ENCODE peak calls at places on chromosomes 1 and 21, in ten cellular contexts. One of them, this sample, is unnamed.
A peak's percentile ranks its signal among the peaks of the same experiment; 100 is the strongest.

GRCh38 chr1:227234998-227235405 is 83.3 kb downstream of the CDC42BPA start:
- DNase-seq in OCI-LY7: peak; percentile 53
- DNase-seq in cardiac muscle cell: peak; percentile 48
- DNase-seq in tibial artery: no peak
- DNase-seq in mammary epithelial cell: peak; percentile 51
- DNase-seq in pancreas: no peak
- DNase-seq in PC-9: peak; percentile 58
- DNase-seq in kidney epithelial cell: peak; percentile 26
- DNase-seq in prostate gland: peak; percentile 6
- DNase-seq in fibroblast of mammary gland: peak; percentile 76
- DNase-seq in this sample: peak; percentile 11

GRCh38 chr1:30133414-30134055 is 589.9 kb downstream of the MATN1 start:
- DNase-seq in OCI-LY7: no peak
- DNase-seq in cardiac muscle cell: no peak
- DNase-seq in tibial artery: no peak
- DNase-seq in mammary epithelial cell: no peak
- DNase-seq in pancreas: no peak
- DNase-seq in PC-9: no peak
- DNase-seq in kidney epithelial cell: no peak
- DNase-seq in prostate gland: no peak
- DNase-seq in fibroblast of mammary gland: no peak
- DNase-seq in this sample: no peak

GRCh38 chr1:9263276-9263855 is 28.8 kb downstream of the H6PD start:
- DNase-seq in OCI-LY7: no peak
- DNase-seq in cardiac muscle cell: no peak
- DNase-seq in tibial artery: no peak
- DNase-seq in mammary epithelial cell: no peak
- DNase-seq in pancreas: no peak
- DNase-seq in PC-9: no peak
- DNase-seq in kidney epithelial cell: no peak
- DNase-seq in prostate gland: no peak
- DNase-seq in fibroblast of mammary gland: no peak
- DNase-seq in this sample: no peak

GRCh38 chr1:51215169-51215568 is 20.9 kb upstream of the RNF11 start:
- DNase-seq in OCI-LY7: no peak
- DNase-seq in cardiac muscle cell: no peak
- DNase-seq in tibial artery: no peak
- DNase-seq in mammary epithelial cell: peak; percentile 68
- DNase-seq in pancreas: no peak
- DNase-seq in PC-9: peak; percentile 86
- DNase-seq in kidney epithelial cell: no peak
- DNase-seq in prostate gland: no peak
- DNase-seq in fibroblast of mammary gland: no peak
- DNase-seq in this sample: no peak

GRCh38 chr1:172326171-172326570 is 94.3 kb upstream of the C1orf105 start:
- DNase-seq in OCI-LY7: no peak
- DNase-seq in cardiac muscle cell: no peak
- DNase-seq in tibial artery: no peak
- DNase-seq in mammary epithelial cell: no peak
- DNase-seq in pancreas: no peak
- DNase-seq in PC-9: no peak
- DNase-seq in kidney epithelial cell: no peak
- DNase-seq in prostate gland: no peak
- DNase-seq in fibroblast of mammary gland: peak; percentile 27
- DNase-seq in this sample: no peak

GRCh38 chr1:54980528-54981241 is at the start of gene TMEM61:
- DNase-seq in OCI-LY7: no peak
- DNase-seq in cardiac muscle cell: peak; percentile 45
- DNase-seq in tibial artery: no peak
- DNase-seq in mammary epithelial cell: peak; percentile 21
- DNase-seq in pancreas: peak; percentile 36
- DNase-seq in PC-9: peak; percentile 40
- DNase-seq in kidney epithelial cell: no peak
- DNase-seq in prostate gland: no peak
- DNase-seq in fibroblast of mammary gland: no peak
- DNase-seq in this sample: no peak

GRCh38 chr21:38843806-38844479 is 38.2 kb downstream of the ETS2 start:
- DNase-seq in OCI-LY7: no peak
- DNase-seq in cardiac muscle cell: no peak
- DNase-seq in tibial artery: no peak
- DNase-seq in mammary epithelial cell: peak; percentile 71
- DNase-seq in pancreas: no peak
- DNase-seq in PC-9: no peak
- DNase-seq in kidney epithelial cell: no peak
- DNase-seq in prostate gland: no peak
- DNase-seq in fibroblast of mammary gland: peak; percentile 53
- DNase-seq in this sample: no peak

GRCh38 chr1:33482412-33482811 is 10.0 kb downstream of the ZSCAN20 start:
- DNase-seq in OCI-LY7: no peak
- DNase-seq in cardiac muscle cell: no peak
- DNase-seq in tibial artery: no peak
- DNase-seq in mammary epithelial cell: no peak
- DNase-seq in pancreas: no peak
- DNase-seq in PC-9: no peak
- DNase-seq in kidney epithelial cell: no peak
- DNase-seq in prostate gland: peak; percentile 15
- DNase-seq in fibroblast of mammary gland: no peak
- DNase-seq in this sample: peak; percentile 83

GRCh38 chr1:30758785-30759380 is 1.3 kb upstream of the LAPTM5 start:
- DNase-seq in OCI-LY7: peak; percentile 63
- DNase-seq in cardiac muscle cell: no peak
- DNase-seq in tibial artery: no peak
- DNase-seq in mammary epithelial cell: peak; percentile 20
- DNase-seq in pancreas: no peak
- DNase-seq in PC-9: peak; percentile 41
- DNase-seq in kidney epithelial cell: no peak
- DNase-seq in prostate gland: no peak
- DNase-seq in fibroblast of mammary gland: peak; percentile 36
- DNase-seq in this sample: no peak

GRCh38 chr1:245124241-245124640 is 30.5 kb upstream of the KIF26B start:
- DNase-seq in OCI-LY7: no peak
- DNase-seq in cardiac muscle cell: no peak
- DNase-seq in tibial artery: peak; percentile 38
- DNase-seq in mammary epithelial cell: no peak
- DNase-seq in pancreas: no peak
- DNase-seq in PC-9: no peak
- DNase-seq in kidney epithelial cell: no peak
- DNase-seq in prostate gland: no peak
- DNase-seq in fibroblast of mammary gland: no peak
- DNase-seq in this sample: no peak

GRCh38 chr1:16926491-16927195 is 4.9 kb downstream of the CROCC start:
- DNase-seq in OCI-LY7: no peak
- DNase-seq in cardiac muscle cell: no peak
- DNase-seq in tibial artery: no peak
- DNase-seq in mammary epithelial cell: no peak
- DNase-seq in pancreas: no peak
- DNase-seq in PC-9: no peak
- DNase-seq in kidney epithelial cell: no peak
- DNase-seq in prostate gland: no peak
- DNase-seq in fibroblast of mammary gland: no peak
- DNase-seq in this sample: no peak

GRCh38 chr1:156995412-156995811 is 50.1 kb downstream of the ARHGEF11 start:
- DNase-seq in OCI-LY7: no peak
- DNase-seq in cardiac muscle cell: no peak
- DNase-seq in tibial artery: no peak
- DNase-seq in mammary epithelial cell: no peak
- DNase-seq in pancreas: no peak
- DNase-seq in PC-9: no peak
- DNase-seq in kidney epithelial cell: no peak
- DNase-seq in prostate gland: no peak
- DNase-seq in fibroblast of mammary gland: no peak
- DNase-seq in this sample: no peak

GRCh38 chr1:183304466-183305122 is 113.6 kb downstream of the NMNAT2 start:
- DNase-seq in OCI-LY7: no peak
- DNase-seq in cardiac muscle cell: no peak
- DNase-seq in tibial artery: no peak
- DNase-seq in mammary epithelial cell: no peak
- DNase-seq in pancreas: no peak
- DNase-seq in PC-9: no peak
- DNase-seq in kidney epithelial cell: no peak
- DNase-seq in prostate gland: no peak
- DNase-seq in fibroblast of mammary gland: no peak
- DNase-seq in this sample: no peak

GRCh38 chr1:84617349-84617748 is 43.1 kb upstream of the CTBS start:
- DNase-seq in OCI-LY7: no peak
- DNase-seq in cardiac muscle cell: peak; percentile 21
- DNase-seq in tibial artery: no peak
- DNase-seq in mammary epithelial cell: no peak
- DNase-seq in pancreas: no peak
- DNase-seq in PC-9: no peak
- DNase-seq in kidney epithelial cell: no peak
- DNase-seq in prostate gland: no peak
- DNase-seq in fibroblast of mammary gland: no peak
- DNase-seq in this sample: no peak

GRCh38 chr1:42153598-42153995 is 387 bp downstream of the GUCA2B start:
- DNase-seq in OCI-LY7: no peak
- DNase-seq in cardiac muscle cell: no peak
- DNase-seq in tibial artery: no peak
- DNase-seq in mammary epithelial cell: no peak
- DNase-seq in pancreas: no peak
- DNase-seq in PC-9: no peak
- DNase-seq in kidney epithelial cell: no peak
- DNase-seq in prostate gland: no peak
- DNase-seq in fibroblast of mammary gland: no peak
- DNase-seq in this sample: no peak
- TF ChIP-seq CTCF in OCI-LY7: no peak
- TF ChIP-seq CTCF in cardiac muscle cell: no peak
- TF ChIP-seq CTCF in tibial artery: no peak
- TF ChIP-seq CTCF in mammary epithelial cell: no peak
- TF ChIP-seq CTCF in pancreas: no peak
- TF ChIP-seq CTCF in PC-9: no peak
- TF ChIP-seq CTCF in kidney epithelial cell: no peak
- TF ChIP-seq CTCF in prostate gland: no peak
- TF ChIP-seq CTCF in fibroblast of mammary gland: no peak
- TF ChIP-seq CTCF in this sample: no peak

GRCh38 chr21:35044128-35044527 is 5.0 kb downstream of the RUNX1 start:
- DNase-seq in OCI-LY7: no peak
- DNase-seq in cardiac muscle cell: no peak
- DNase-seq in tibial artery: no peak
- DNase-seq in mammary epithelial cell: no peak
- DNase-seq in pancreas: no peak
- DNase-seq in PC-9: no peak
- DNase-seq in kidney epithelial cell: no peak
- DNase-seq in prostate gland: no peak
- DNase-seq in fibroblast of mammary gland: no peak
- DNase-seq in this sample: no peak
- H3K4me3 ChIP-seq in OCI-LY7: peak overlapping the region; percentile 73
- H3K4me3 ChIP-seq in cardiac muscle cell: no peak overlapping the region
- H3K4me3 ChIP-seq in tibial artery: no peak overlapping the region
- H3K4me3 ChIP-seq in mammary epithelial cell: no peak overlapping the region
- H3K4me3 ChIP-seq in pancreas: no peak overlapping the region
- H3K4me3 ChIP-seq in PC-9: no peak overlapping the region
- H3K4me3 ChIP-seq in kidney epithelial cell: no peak overlapping the region
- H3K4me3 ChIP-seq in prostate gland: no peak overlapping the region
- H3K4me3 ChIP-seq in fibroblast of mammary gland: no peak overlapping the region
- H3K4me3 ChIP-seq in this sample: no peak overlapping the region

DNA sequence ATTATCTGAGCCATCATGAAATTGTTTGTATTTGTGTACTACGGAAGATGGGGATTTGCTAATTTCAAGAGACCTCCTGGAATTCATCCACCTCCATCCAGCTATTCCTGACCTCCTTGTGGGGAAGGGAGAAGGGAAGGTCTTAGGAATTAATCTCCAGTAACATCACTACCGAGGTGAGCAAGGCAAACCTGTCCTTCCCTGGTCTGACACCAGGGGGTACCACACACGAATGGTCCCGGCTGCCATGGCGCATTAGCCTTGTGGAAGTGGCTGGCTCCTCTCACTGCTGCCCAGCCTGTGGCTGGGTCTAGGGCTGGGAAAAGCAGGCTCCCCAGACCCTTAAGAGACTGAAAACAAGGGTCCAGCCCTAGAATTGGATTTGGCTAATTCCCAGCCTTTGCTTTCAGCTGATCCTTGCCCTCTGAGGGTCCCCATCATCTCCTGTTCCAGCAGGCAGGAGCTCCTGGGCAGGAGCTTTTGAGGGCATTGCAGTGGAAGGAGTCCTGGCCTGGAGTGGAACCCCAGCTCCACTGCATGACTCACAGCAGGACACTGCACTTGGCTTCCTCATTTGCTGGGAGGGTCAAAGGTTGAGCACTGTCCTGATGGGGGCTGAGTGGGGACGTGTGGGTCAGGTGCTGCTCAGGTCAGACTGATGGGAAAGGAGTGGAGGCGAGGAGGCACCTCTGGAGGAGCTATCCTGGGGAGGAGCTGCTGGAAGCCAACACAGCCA is 34.8 kb downstream of the RIMS3 start:
- DNase-seq in OCI-LY7: peak; percentile 67
- DNase-seq in cardiac muscle cell: peak; percentile 77
- DNase-seq in tibial artery: no peak
- DNase-seq in mammary epithelial cell: no peak
- DNase-seq in pancreas: no peak
- DNase-seq in PC-9: no peak
- DNase-seq in kidney epithelial cell: no peak
- DNase-seq in prostate gland: no peak
- DNase-seq in fibroblast of mammary gland: peak; percentile 27
- DNase-seq in this sample: no peak
- TF ChIP-seq CTCF in OCI-LY7: peak; percentile 77
- TF ChIP-seq CTCF in cardiac muscle cell: peak; percentile 64
- TF ChIP-seq CTCF in tibial artery: peak; percentile 47
- TF ChIP-seq CTCF in mammary epithelial cell: peak; percentile 31
- TF ChIP-seq CTCF in pancreas: peak; percentile 32
- TF ChIP-seq CTCF in PC-9: peak; percentile 47
- TF ChIP-seq CTCF in kidney epithelial cell: peak; percentile 34
- TF ChIP-seq CTCF in prostate gland: no peak
- TF ChIP-seq CTCF in fibroblast of mammary gland: peak; percentile 50
- TF ChIP-seq CTCF in this sample: peak; percentile 47

GRCh38 chr1:42737986-42738677 is 1.9 kb downstream of the CLDN19 start:
- DNase-seq in OCI-LY7: no peak
- DNase-seq in cardiac muscle cell: no peak
- DNase-seq in tibial artery: no peak
- DNase-seq in mammary epithelial cell: no peak
- DNase-seq in pancreas: no peak
- DNase-seq in PC-9: no peak
- DNase-seq in kidney epithelial cell: no peak
- DNase-seq in prostate gland: no peak
- DNase-seq in fibroblast of mammary gland: no peak
- DNase-seq in this sample: no peak

GRCh38 chr1:42738678-42739226 is 1.3 kb downstream of the CLDN19 start:
- DNase-seq in OCI-LY7: no peak
- DNase-seq in cardiac muscle cell: no peak
- DNase-seq in tibial artery: no peak
- DNase-seq in mammary epithelial cell: no peak
- DNase-seq in pancreas: no peak
- DNase-seq in PC-9: no peak
- DNase-seq in kidney epithelial cell: no peak
- DNase-seq in prostate gland: no peak
- DNase-seq in fibroblast of mammary gland: no peak
- DNase-seq in this sample: no peak

GRCh38 chr1:42736152-42736551 is 3.9 kb downstream of the CLDN19 start:
- DNase-seq in OCI-LY7: peak; percentile 13
- DNase-seq in cardiac muscle cell: no peak
- DNase-seq in tibial artery: no peak
- DNase-seq in mammary epithelial cell: peak; percentile 25
- DNase-seq in pancreas: no peak
- DNase-seq in PC-9: no peak
- DNase-seq in kidney epithelial cell: no peak
- DNase-seq in prostate gland: no peak
- DNase-seq in fibroblast of mammary gland: peak; percentile 40
- DNase-seq in this sample: no peak

GRCh38 chr1:42736571-42737200 is 3.4 kb downstream of the CLDN19 start:
- DNase-seq in OCI-LY7: no peak
- DNase-seq in cardiac muscle cell: no peak
- DNase-seq in tibial artery: no peak
- DNase-seq in mammary epithelial cell: no peak
- DNase-seq in pancreas: no peak
- DNase-seq in PC-9: no peak
- DNase-seq in kidney epithelial cell: no peak
- DNase-seq in prostate gland: no peak
- DNase-seq in fibroblast of mammary gland: no peak
- DNase-seq in this sample: no peak

GRCh38 chr1:42737257-42737656 is 2.8 kb downstream of the CLDN19 start:
- DNase-seq in OCI-LY7: peak; percentile 58
- DNase-seq in cardiac muscle cell: no peak
- DNase-seq in tibial artery: no peak
- DNase-seq in mammary epithelial cell: peak; percentile 34
- DNase-seq in pancreas: peak; percentile 60
- DNase-seq in PC-9: no peak
- DNase-seq in kidney epithelial cell: no peak
- DNase-seq in prostate gland: peak; percentile 85
- DNase-seq in fibroblast of mammary gland: no peak
- DNase-seq in this sample: peak; percentile 82
- H3K4me3 ChIP-seq in OCI-LY7: no peak overlapping the region
- H3K4me3 ChIP-seq in cardiac muscle cell: no peak overlapping the region
- H3K4me3 ChIP-seq in tibial artery: no peak overlapping the region
- H3K4me3 ChIP-seq in mammary epithelial cell: no peak overlapping the region
- H3K4me3 ChIP-seq in pancreas: no peak overlapping the region
- H3K4me3 ChIP-seq in PC-9: no peak overlapping the region
- H3K4me3 ChIP-seq in kidney epithelial cell: no peak overlapping the region
- H3K4me3 ChIP-seq in prostate gland: no peak overlapping the region
- H3K4me3 ChIP-seq in fibroblast of mammary gland: no peak overlapping the region
- H3K4me3 ChIP-seq in this sample: no peak overlapping the region